ENCODE peak calls at places on chromosomes 16 and 17, in four cellular contexts. R, Q, G and V are unnamed samples.

GRCh38 chr16:87839542-87840461 is 29.5 kb downstream of the SLC7A5 start:
- DNase-seq in R (no peak), Q (no peak), G (no peak), V (no peak)

GRCh38 chr17:42154514-42154883 is 290 bp downstream of the RAB5C start:
- DNase-seq in R (no peak), Q (no peak), G (no peak), V (no peak)

GRCh38 chr16:19522369-19523159 is 666 bp upstream of the GDE1 start:
- DNase-seq in R (peak), Q (no peak), G (no peak), V (no peak)

GRCh38 chr17:64706224-64707076 is 44.3 kb upstream of the SMURF2 start:
- DNase-seq in R (no peak), Q (no peak), G (no peak), V (no peak)

GRCh38 chr16:85312642-85313540 is 200.6 kb upstream of the CIBAR2 start:
- DNase-seq in R (peak), Q (no peak), G (no peak), V (no peak)

GRCh38 chr17:51298508-51299371 is 38.4 kb downstream of the UTP18 start:
- DNase-seq in R (peak), Q (no peak), G (peak), V (no peak)

GRCh38 chr17:82655038-82655479 is 6.8 kb upstream of the WDR45B start:
- DNase-seq in R (no peak), Q (no peak), G (no peak), V (no peak)

GRCh38 chr16:73365010-73365409 is 317.1 kb upstream of the ZFHX3 start:
- DNase-seq in R (no peak), Q (peak), G (no peak), V (no peak)

GRCh38 chr17:57838453-57838852 is 11.4 kb downstream of the MRPS23 start:
- DNase-seq in R (no peak), Q (no peak), G (no peak), V (no peak)

GRCh38 chr17:7357381-7357780 is 2.4 kb downstream of the TMEM95 start:
- DNase-seq in R (no peak), Q (no peak), G (no peak), V (no peak)

GRCh38 chr17:81403671-81404534 is 8.6 kb downstream of the BAHCC1 start:
- DNase-seq in R (no peak), Q (no peak), G (no peak), V (no peak)

GRCh38 chr16:68200120-68200783 is 35.7 kb downstream of the ESRP2 start:
- DNase-seq in R (no peak), Q (no peak), G (peak), V (no peak)

GRCh38 chr16:69867796-69868565 is 83.2 kb upstream of the CLEC18A start:
- DNase-seq in R (no peak), Q (no peak), G (no peak), V (no peak)

GRCh38 chr17:32298721-32299578 is 33.3 kb downstream of the RHBDL3 start:
- DNase-seq in R (no peak), Q (no peak), G (no peak), V (no peak)

GRCh38 chr17:19720631-19721426 is 4.4 kb upstream of the SLC47A2 start:
- DNase-seq in R (no peak), Q (no peak), G (no peak), V (no peak)

GRCh38 chr17:59846391-59847165 is 46.2 kb downstream of the TUBD1 start:
- DNase-seq in R (peak), Q (no peak), G (peak), V (no peak)

GRCh38 chr17:12627776-12628491 is 37.8 kb upstream of the MYOCD start:
- DNase-seq in R (no peak), Q (no peak), G (peak), V (no peak)

GRCh38 chr16:46882940-46883307 is 1.2 kb upstream of the GPT2 start:
- DNase-seq in R (no peak), Q (no peak), G (no peak), V (no peak)

GRCh38 chr17:62968445-62968923 is 2.4 kb downstream of the TANC2 start:
- DNase-seq in R (peak), Q (no peak), G (peak), V (no peak)

GRCh38 chr17:10192500-10192899 is 5.9 kb downstream of the GAS7 start:
- DNase-seq in R (no peak), Q (no peak), G (no peak), V (no peak)

GRCh38 chr16:59295474-59295873 is 561.4 kb upstream of the GOT2 start:
- DNase-seq in R (no peak), Q (no peak), G (no peak), V (no peak)

GRCh38 chr16:72149676-72150464 is 22.1 kb downstream of the PMFBP1 start:
- DNase-seq in R (no peak), Q (no peak), G (no peak), V (no peak)

GRCh38 chr16:83552193-83552592 is 255.6 kb upstream of the HSBP1 start:
- DNase-seq in R (no peak), Q (no peak), G (no peak), V (no peak)

GRCh38 chr17:37671813-37672544 is 28.7 kb upstream of the DDX52 start:
- DNase-seq in R (no peak), Q (no peak), G (peak), V (no peak)

GRCh38 chr17:77772461-77772897 is 186.0 kb upstream of the TNRC6C start:
- DNase-seq in R (peak), Q (no peak), G (peak), V (peak)

GRCh38 chr17:68302066-68302564 is 10.8 kb downstream of the ARSG start:
- DNase-seq in R (no peak), Q (no peak), G (peak), V (no peak)

GRCh38 chr17:63676540-63676933 is 23.4 kb downstream of the LIMD2 start:
- DNase-seq in R (no peak), Q (no peak), G (no peak), V (no peak)

DNA sequence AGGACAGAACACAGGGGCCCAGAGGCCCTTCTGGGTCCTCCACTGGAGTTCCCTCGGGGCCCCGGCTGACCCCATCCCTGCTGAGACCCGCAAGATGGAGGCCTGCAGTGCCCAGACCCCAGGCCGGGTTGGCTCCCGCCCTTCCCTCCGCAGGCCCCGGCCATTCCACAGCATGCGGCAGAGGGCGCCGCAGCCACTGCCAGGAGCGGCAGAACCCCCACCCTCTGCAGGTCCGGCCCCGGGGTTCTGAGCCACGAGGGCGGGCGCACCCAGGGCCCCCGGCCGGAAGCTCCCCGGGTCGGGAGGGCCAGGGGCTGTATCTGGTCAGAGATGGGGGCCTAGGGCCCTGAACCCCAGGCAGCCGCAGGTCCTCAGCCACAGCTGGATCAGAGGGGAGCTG is 2.4 kb upstream of the PERCC1 start:
- DNase-seq in R (peak), Q (no peak), G (no peak), V (no peak)
- TF ChIP-seq CTCF in R (peak), Q (no peak), G (peak), V (no peak)

DNA sequence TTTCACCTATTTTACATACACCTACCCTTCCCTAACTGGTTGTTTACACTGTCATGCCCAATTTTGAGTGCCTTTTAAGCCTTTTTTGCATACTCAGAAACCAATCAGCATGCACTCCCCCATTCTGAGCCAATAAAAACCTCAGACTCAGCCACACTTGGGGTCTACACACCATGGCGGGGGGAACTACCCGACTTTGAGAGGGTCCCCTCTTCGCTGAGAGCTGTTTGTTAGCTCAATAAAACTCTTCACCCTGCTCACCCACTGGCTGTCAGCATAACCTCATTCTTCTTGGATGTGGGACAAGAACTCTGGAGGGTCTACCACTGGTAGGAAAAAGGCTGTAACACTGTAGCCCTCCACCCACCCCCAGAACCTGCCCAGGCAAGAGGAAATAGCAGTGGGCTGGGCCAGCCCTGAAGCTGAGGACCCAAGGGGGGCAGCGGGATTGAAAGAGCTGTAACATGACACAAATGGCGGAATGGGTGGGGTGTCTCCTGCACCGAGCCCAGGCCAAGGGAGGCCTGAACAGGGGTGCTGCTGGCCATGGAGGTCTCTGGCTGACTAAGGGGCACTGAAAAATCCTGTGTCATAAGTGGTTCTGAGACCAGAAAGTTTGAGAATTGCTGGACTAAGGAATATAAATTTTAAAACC is 3.0 kb upstream of the FLYWCH2 start:
- DNase-seq in R (peak), Q (no peak), G (no peak), V (no peak)
- TF ChIP-seq CTCF in R (no peak), Q (no peak), G (no peak), V (no peak)

GRCh38 chr17:79808763-79809529 is 12.1 kb upstream of the CBX8 start:
- DNase-seq in R (peak), Q (no peak), G (no peak), V (no peak)
- TF ChIP-seq CTCF in R (peak), Q (no peak), G (peak), V (no peak)

DNA sequence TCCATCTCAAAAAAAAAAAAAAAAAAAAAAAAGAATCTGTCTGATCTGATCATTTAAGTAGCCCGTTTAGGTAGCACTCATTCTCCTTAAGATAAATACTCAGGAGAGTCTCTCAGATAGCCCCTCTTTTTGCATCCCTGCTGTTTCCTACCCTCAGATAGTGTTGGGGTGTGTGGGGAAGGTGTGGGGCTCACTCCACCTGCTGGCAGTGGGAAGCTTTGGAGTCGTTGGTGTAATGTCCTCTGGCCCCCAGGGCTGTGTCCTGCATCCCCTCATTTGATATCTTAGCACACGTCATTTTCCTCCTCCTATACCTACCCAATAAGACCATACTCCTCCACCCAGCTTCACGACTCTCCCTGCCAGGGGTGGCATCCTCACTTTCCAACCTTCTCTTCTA is 20.5 kb upstream of the MYH10 start:
- DNase-seq in R (no peak), Q (no peak), G (no peak), V (no peak)
- TF ChIP-seq CTCF in R (peak), Q (no peak), G (no peak), V (no peak)